ENCODE peak calls at places on chromosomes 2 and 18, in ten cellular contexts. One of them, this sample, is unnamed.

GRCh38 chr18:13539050-13539449 is 187.3 kb downstream of the FAM210A start:
- DNase-seq in posterior vena cava: no peak
- DNase-seq in NCI-H82: no peak
- DNase-seq in NCI-H2171 treated with DMSO at 0.1 percent for 48 hours: no peak
- DNase-seq in lower leg skin: no peak
- DNase-seq in NCI-H1092 treated with DMSO at 0.1 percent for 48 hours: peak; percentile 13
- DNase-seq in IMR-90: no peak
- DNase-seq in RWPE1: no peak
- DNase-seq in AG08395: no peak
- DNase-seq in activated effector memory CD4-positive, alpha-beta T cell treated with anti-CD3 and anti-CD28 coated beads, Interleukin-2, amount 50 U/mL, for 16 hours: no peak
- DNase-seq in this sample: no peak

GRCh38 chr2:236674238-236674637 is 104.6 kb downstream of the ACKR3 start:
- DNase-seq in RWPE1: no peak
- DNase-seq in AG08395: no peak
- DNase-seq in IMR-90: no peak
- DNase-seq in posterior vena cava: peak; percentile 59
- DNase-seq in NCI-H2171 treated with DMSO at 0.1 percent for 48 hours: no peak
- DNase-seq in lower leg skin: no peak
- DNase-seq in NCI-H1092 treated with DMSO at 0.1 percent for 48 hours: no peak
- DNase-seq in activated effector memory CD4-positive, alpha-beta T cell treated with anti-CD3 and anti-CD28 coated beads, Interleukin-2, amount 50 U/mL, for 16 hours: peak; percentile 25
- DNase-seq in NCI-H82: no peak
- DNase-seq in this sample: no peak

GRCh38 chr2:167100526-167100925 is 212.2 kb downstream of the XIRP2 start:
- DNase-seq in lower leg skin: no peak
- DNase-seq in RWPE1: no peak
- DNase-seq in NCI-H1092 treated with DMSO at 0.1 percent for 48 hours: no peak
- DNase-seq in activated effector memory CD4-positive, alpha-beta T cell treated with anti-CD3 and anti-CD28 coated beads, Interleukin-2, amount 50 U/mL, for 16 hours: no peak
- DNase-seq in IMR-90: peak; percentile 40
- DNase-seq in NCI-H2171 treated with DMSO at 0.1 percent for 48 hours: peak; percentile 23
- DNase-seq in AG08395: no peak
- DNase-seq in posterior vena cava: no peak
- DNase-seq in NCI-H82: no peak
- DNase-seq in this sample: no peak

GRCh38 chr2:144102386-144102785 is 417.5 kb downstream of the ZEB2 start:
- DNase-seq in posterior vena cava: no peak
- DNase-seq in RWPE1: peak; percentile 90
- DNase-seq in activated effector memory CD4-positive, alpha-beta T cell treated with anti-CD3 and anti-CD28 coated beads, Interleukin-2, amount 50 U/mL, for 16 hours: no peak
- DNase-seq in NCI-H2171 treated with DMSO at 0.1 percent for 48 hours: peak; percentile 61
- DNase-seq in IMR-90: no peak
- DNase-seq in NCI-H1092 treated with DMSO at 0.1 percent for 48 hours: no peak
- DNase-seq in AG08395: no peak
- DNase-seq in NCI-H82: no peak
- DNase-seq in lower leg skin: no peak
- DNase-seq in this sample: no peak

GRCh38 chr2:232731470-232731869 is 34.3 kb downstream of the GIGYF2 start:
- DNase-seq in lower leg skin: no peak
- DNase-seq in activated effector memory CD4-positive, alpha-beta T cell treated with anti-CD3 and anti-CD28 coated beads, Interleukin-2, amount 50 U/mL, for 16 hours: no peak
- DNase-seq in NCI-H1092 treated with DMSO at 0.1 percent for 48 hours: no peak
- DNase-seq in RWPE1: peak; percentile 19
- DNase-seq in NCI-H2171 treated with DMSO at 0.1 percent for 48 hours: no peak
- DNase-seq in NCI-H82: no peak
- DNase-seq in IMR-90: peak; percentile 1
- DNase-seq in AG08395: no peak
- DNase-seq in posterior vena cava: no peak
- DNase-seq in this sample: no peak

GRCh38 chr2:55901322-55901721 is 22.3 kb downstream of the EFEMP1 start:
- DNase-seq in RWPE1: peak; percentile 77
- DNase-seq in activated effector memory CD4-positive, alpha-beta T cell treated with anti-CD3 and anti-CD28 coated beads, Interleukin-2, amount 50 U/mL, for 16 hours: no peak
- DNase-seq in NCI-H82: no peak
- DNase-seq in NCI-H2171 treated with DMSO at 0.1 percent for 48 hours: no peak
- DNase-seq in posterior vena cava: no peak
- DNase-seq in lower leg skin: no peak
- DNase-seq in IMR-90: peak; percentile 53
- DNase-seq in NCI-H1092 treated with DMSO at 0.1 percent for 48 hours: no peak
- DNase-seq in AG08395: no peak
- DNase-seq in this sample: no peak

GRCh38 chr2:222518570-222519381 is 94.4 kb downstream of the SGPP2 start:
- DNase-seq in IMR-90: no peak
- DNase-seq in activated effector memory CD4-positive, alpha-beta T cell treated with anti-CD3 and anti-CD28 coated beads, Interleukin-2, amount 50 U/mL, for 16 hours: no peak
- DNase-seq in posterior vena cava: no peak
- DNase-seq in lower leg skin: peak; percentile 67
- DNase-seq in AG08395: peak; percentile 51
- DNase-seq in NCI-H2171 treated with DMSO at 0.1 percent for 48 hours: no peak
- DNase-seq in NCI-H82: no peak
- DNase-seq in NCI-H1092 treated with DMSO at 0.1 percent for 48 hours: no peak
- DNase-seq in RWPE1: peak; percentile 87
- DNase-seq in this sample: no peak

GRCh38 chr2:239466755-239467271 is 66.0 kb upstream of the HDAC4 start:
- DNase-seq in posterior vena cava: peak; percentile 53
- DNase-seq in NCI-H82: no peak
- DNase-seq in NCI-H2171 treated with DMSO at 0.1 percent for 48 hours: no peak
- DNase-seq in IMR-90: no peak
- DNase-seq in lower leg skin: no peak
- DNase-seq in RWPE1: no peak
- DNase-seq in NCI-H1092 treated with DMSO at 0.1 percent for 48 hours: no peak
- DNase-seq in AG08395: no peak
- DNase-seq in activated effector memory CD4-positive, alpha-beta T cell treated with anti-CD3 and anti-CD28 coated beads, Interleukin-2, amount 50 U/mL, for 16 hours: peak; percentile 61
- DNase-seq in this sample: peak; percentile 57

GRCh38 chr2:162126145-162126926 is 25.7 kb downstream of the GCG start:
- DNase-seq in NCI-H82: peak; percentile 25
- DNase-seq in AG08395: no peak
- DNase-seq in IMR-90: peak; percentile 34
- DNase-seq in RWPE1: no peak
- DNase-seq in posterior vena cava: no peak
- DNase-seq in NCI-H2171 treated with DMSO at 0.1 percent for 48 hours: no peak
- DNase-seq in NCI-H1092 treated with DMSO at 0.1 percent for 48 hours: no peak
- DNase-seq in lower leg skin: no peak
- DNase-seq in activated effector memory CD4-positive, alpha-beta T cell treated with anti-CD3 and anti-CD28 coated beads, Interleukin-2, amount 50 U/mL, for 16 hours: no peak
- DNase-seq in this sample: no peak

GRCh38 chr2:227793148-227793722 is 20.4 kb upstream of the CCL20 start:
- DNase-seq in lower leg skin: no peak
- DNase-seq in NCI-H2171 treated with DMSO at 0.1 percent for 48 hours: no peak
- DNase-seq in IMR-90: no peak
- DNase-seq in activated effector memory CD4-positive, alpha-beta T cell treated with anti-CD3 and anti-CD28 coated beads, Interleukin-2, amount 50 U/mL, for 16 hours: no peak
- DNase-seq in NCI-H82: no peak
- DNase-seq in AG08395: no peak
- DNase-seq in posterior vena cava: no peak
- DNase-seq in NCI-H1092 treated with DMSO at 0.1 percent for 48 hours: no peak
- DNase-seq in RWPE1: no peak
- DNase-seq in this sample: no peak

GRCh38 chr2:45669109-45669508 is 17.6 kb downstream of the PRKCE start:
- DNase-seq in posterior vena cava: no peak
- DNase-seq in NCI-H82: no peak
- DNase-seq in AG08395: no peak
- DNase-seq in RWPE1: no peak
- DNase-seq in lower leg skin: no peak
- DNase-seq in IMR-90: peak; percentile 73
- DNase-seq in NCI-H1092 treated with DMSO at 0.1 percent for 48 hours: no peak
- DNase-seq in NCI-H2171 treated with DMSO at 0.1 percent for 48 hours: no peak
- DNase-seq in activated effector memory CD4-positive, alpha-beta T cell treated with anti-CD3 and anti-CD28 coated beads, Interleukin-2, amount 50 U/mL, for 16 hours: no peak
- DNase-seq in this sample: no peak

GRCh38 chr2:12361506-12361905 is 355.2 kb upstream of the TRIB2 start:
- DNase-seq in AG08395: no peak
- DNase-seq in IMR-90: peak; percentile 34
- DNase-seq in lower leg skin: no peak
- DNase-seq in NCI-H2171 treated with DMSO at 0.1 percent for 48 hours: no peak
- DNase-seq in NCI-H1092 treated with DMSO at 0.1 percent for 48 hours: no peak
- DNase-seq in NCI-H82: no peak
- DNase-seq in posterior vena cava: no peak
- DNase-seq in RWPE1: no peak
- DNase-seq in activated effector memory CD4-positive, alpha-beta T cell treated with anti-CD3 and anti-CD28 coated beads, Interleukin-2, amount 50 U/mL, for 16 hours: no peak
- DNase-seq in this sample: no peak

GRCh38 chr18:44742741-44743311 is 62.1 kb downstream of the SETBP1 start:
- DNase-seq in NCI-H2171 treated with DMSO at 0.1 percent for 48 hours: peak; percentile 99
- DNase-seq in RWPE1: no peak
- DNase-seq in AG08395: peak; percentile 62
- DNase-seq in activated effector memory CD4-positive, alpha-beta T cell treated with anti-CD3 and anti-CD28 coated beads, Interleukin-2, amount 50 U/mL, for 16 hours: no peak
- DNase-seq in IMR-90: peak; percentile 29
- DNase-seq in NCI-H82: peak; percentile 91
- DNase-seq in posterior vena cava: no peak
- DNase-seq in NCI-H1092 treated with DMSO at 0.1 percent for 48 hours: peak; percentile 99
- DNase-seq in lower leg skin: no peak
- DNase-seq in this sample: no peak

GRCh38 chr2:234288974-234289455 is 207.9 kb downstream of the ARL4C start:
- DNase-seq in NCI-H1092 treated with DMSO at 0.1 percent for 48 hours: peak; percentile 19
- DNase-seq in NCI-H82: peak; percentile 78
- DNase-seq in AG08395: peak; percentile 39
- DNase-seq in lower leg skin: peak; percentile 77
- DNase-seq in RWPE1: no peak
- DNase-seq in activated effector memory CD4-positive, alpha-beta T cell treated with anti-CD3 and anti-CD28 coated beads, Interleukin-2, amount 50 U/mL, for 16 hours: peak; percentile 89
- DNase-seq in posterior vena cava: peak; percentile 88
- DNase-seq in NCI-H2171 treated with DMSO at 0.1 percent for 48 hours: peak; percentile 17
- DNase-seq in IMR-90: peak; percentile 41
- DNase-seq in this sample: peak; percentile 75

GRCh38 chr18:49510393-49511115 is 23.5 kb upstream of the C18orf32 start:
- DNase-seq in lower leg skin: no peak
- DNase-seq in NCI-H1092 treated with DMSO at 0.1 percent for 48 hours: peak; percentile 78
- DNase-seq in activated effector memory CD4-positive, alpha-beta T cell treated with anti-CD3 and anti-CD28 coated beads, Interleukin-2, amount 50 U/mL, for 16 hours: peak; percentile 80
- DNase-seq in AG08395: peak; percentile 75
- DNase-seq in IMR-90: peak; percentile 40
- DNase-seq in posterior vena cava: peak; percentile 76
- DNase-seq in RWPE1: peak; percentile 43
- DNase-seq in NCI-H2171 treated with DMSO at 0.1 percent for 48 hours: peak; percentile 92
- DNase-seq in NCI-H82: peak; percentile 66
- DNase-seq in this sample: no peak

This sample was measured in ascending aorta.